ENCODE peak calls at places on chromosomes 5 and 9, in six cellular contexts. J, K, S, F, T and Z are unnamed samples.
A peak's percentile ranks its signal among the peaks of the same experiment; 100 is the strongest.

GRCh38 chr5:448061-448765 is 5.2 kb downstream of the EXOC3 start:
- DNase-seq in J (no peak), K (peak; percentile 12), S (no peak), F (no peak), T (no peak), Z (no peak)

GRCh38 chr9:120742951-120743416 is 28.7 kb upstream of the MEGF9 start:
- DNase-seq in J (peak; percentile 29), K (no peak), S (peak; percentile 70), F (peak; percentile 74), T (no peak), Z (no peak)

GRCh38 chr9:83959061-83959460 is 21.0 kb downstream of the HNRNPK start:
- DNase-seq in J (no peak), K (no peak), S (peak; percentile 69), F (no peak), T (no peak), Z (no peak)

GRCh38 chr5:150469718-150470470 is 20.4 kb upstream of the RPS14 start:
- DNase-seq in J (no peak), K (no peak), S (no peak), F (no peak), T (no peak), Z (no peak)

GRCh38 chr5:176365663-176366574 is 632 bp downstream of the ARL10 start:
- DNase-seq in J (no peak), K (peak; percentile 67), S (no peak), F (no peak), T (no peak), Z (no peak)

GRCh38 chr9:127057970-127058644 is 64.3 kb downstream of the ANGPTL2 start:
- DNase-seq in J (no peak), K (no peak), S (no peak), F (no peak), T (no peak), Z (no peak)

GRCh38 chr9:108021311-108021710 is 531.7 kb upstream of the KLF4 start:
- DNase-seq in J (no peak), K (no peak), S (no peak), F (no peak), T (no peak), Z (no peak)

GRCh38 chr5:97735209-97735608 is 552.2 kb upstream of the RIOK2 start:
- DNase-seq in J (no peak), K (no peak), S (no peak), F (no peak), T (no peak), Z (no peak)

GRCh38 chr5:172133359-172134029 is 54.5 kb downstream of the STK10 start:
- DNase-seq in J (no peak), K (no peak), S (no peak), F (no peak), T (no peak), Z (no peak)

GRCh38 chr9:97848582-97849237 is 4.3 kb upstream of the FOXE1 start:
- DNase-seq in J (no peak), K (no peak), S (no peak), F (no peak), T (no peak), Z (no peak)

GRCh38 chr9:136886610-136887597 is 588 bp downstream of the TRAF2 start:
- DNase-seq in J (no peak), K (peak; percentile 70), S (no peak), F (peak; percentile 55), T (no peak), Z (peak; percentile 70)

GRCh38 chr9:129458155-129458661 is 162.7 kb downstream of the C9orf50 start:
- DNase-seq in J (no peak), K (no peak), S (peak; percentile 51), F (no peak), T (peak; percentile 24), Z (no peak)

GRCh38 chr5:141485305-141486055 is 650 bp downstream of the PCDHGC4 start:
- DNase-seq in J (no peak), K (no peak), S (no peak), F (no peak), T (no peak), Z (no peak)

GRCh38 chr5:83377131-83377865 is 94.2 kb upstream of the VCAN start:
- DNase-seq in J (no peak), K (no peak), S (no peak), F (no peak), T (no peak), Z (no peak)

GRCh38 chr9:110947645-110948044 is 90.6 kb downstream of the LPAR1 start:
- DNase-seq in J (no peak), K (no peak), S (no peak), F (no peak), T (no peak), Z (no peak)

GRCh38 chr5:127892467-127893207 is 189.4 kb downstream of the CCDC192 start:
- DNase-seq in J (peak; percentile 59), K (no peak), S (peak; percentile 29), F (no peak), T (no peak), Z (no peak)

GRCh38 chr9:19924090-19924489 is 135.3 kb upstream of the SLC24A2 start:
- DNase-seq in J (no peak), K (no peak), S (no peak), F (no peak), T (no peak), Z (no peak)

GRCh38 chr5:146952168-146952567 is 73.6 kb upstream of the PPP2R2B start:
- DNase-seq in J (no peak), K (no peak), S (no peak), F (no peak), T (no peak), Z (no peak)

GRCh38 chr9:129773262-129774048 is 20.6 kb upstream of the PTGES start:
- DNase-seq in J (no peak), K (no peak), S (peak; percentile 69), F (no peak), T (no peak), Z (no peak)

GRCh38 chr5:141845371-141845821 is 32.8 kb downstream of the PCDH1 start:
- DNase-seq in J (no peak), K (peak; percentile 63), S (no peak), F (peak; percentile 68), T (no peak), Z (no peak)

GRCh38 chr9:34590376-34591090 is 1.0 kb upstream of the CNTFR start:
- DNase-seq in J (no peak), K (no peak), S (no peak), F (no peak), T (no peak), Z (no peak)

GRCh38 chr9:87498816-87499454 is 1.3 kb downstream of the DAPK1 start:
- DNase-seq in J (no peak), K (no peak), S (no peak), F (peak; percentile 23), T (no peak), Z (no peak)

GRCh38 chr5:156473271-156473935 is 146.4 kb downstream of the SGCD start:
- DNase-seq in J (no peak), K (no peak), S (no peak), F (no peak), T (no peak), Z (no peak)

GRCh38 chr5:131355972-131356528 is 92.2 kb downstream of the CDC42SE2 start:
- DNase-seq in J (no peak), K (no peak), S (no peak), F (no peak), T (no peak), Z (no peak)

GRCh38 chr5:131361677-131362315 is 97.9 kb downstream of the CDC42SE2 start:
- DNase-seq in J (no peak), K (no peak), S (no peak), F (no peak), T (no peak), Z (no peak)

GRCh38 chr5:131356619-131357018 is 92.8 kb downstream of the CDC42SE2 start:
- DNase-seq in J (no peak), K (no peak), S (no peak), F (no peak), T (no peak), Z (no peak)

GRCh38 chr5:131353991-131354390 is 90.1 kb downstream of the CDC42SE2 start:
- DNase-seq in J (no peak), K (no peak), S (no peak), F (no peak), T (no peak), Z (no peak)

DNA sequence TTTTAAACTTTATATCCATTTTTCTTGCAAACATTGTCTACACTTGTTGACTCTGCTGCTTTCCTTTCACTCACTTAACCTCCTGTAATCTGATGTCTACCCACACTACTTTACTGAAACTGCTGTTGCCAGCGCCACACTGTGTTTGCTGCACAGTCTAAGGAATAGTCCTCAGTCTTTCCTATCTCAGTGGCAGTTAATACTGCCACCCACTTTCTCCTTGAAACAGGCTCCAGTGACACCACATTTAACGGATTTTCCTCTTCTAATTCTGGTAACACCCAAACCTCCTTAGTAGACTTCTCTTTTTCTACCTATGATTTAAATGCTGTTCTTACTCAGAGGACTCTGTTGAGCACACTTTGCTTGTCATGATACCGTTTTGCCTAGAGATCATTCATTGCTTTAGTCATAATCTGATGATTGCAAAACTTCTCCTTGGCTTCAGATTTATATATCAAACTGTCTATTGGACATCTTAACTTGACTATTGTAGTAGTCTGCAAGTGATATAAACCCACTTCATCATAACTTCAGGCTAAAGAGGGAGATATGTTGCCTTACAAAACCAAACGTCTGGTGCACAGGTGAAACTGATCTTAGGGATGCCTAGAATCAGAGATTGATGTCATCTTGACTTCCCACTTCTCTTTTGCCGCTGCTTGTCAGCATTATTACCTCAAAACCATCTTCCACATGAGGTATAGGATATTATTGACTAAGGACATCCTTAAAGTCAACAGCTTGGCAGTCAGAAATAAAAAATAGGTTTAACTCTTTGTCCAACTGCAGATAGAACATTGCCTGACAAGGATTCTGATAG is 94.1 kb downstream of the CDC42SE2 start:
- DNase-seq in J (no peak), K (no peak), S (no peak), F (no peak), T (no peak), Z (no peak)
- TF ChIP-seq MAX in J (no peak), K (no peak), S (no peak), F (no peak), T (no peak), Z (no peak)

GRCh38 chr5:35393901-35394300 is 163.6 kb upstream of the PRLR start:
- DNase-seq in J (no peak), K (no peak), S (no peak), F (no peak), T (peak; percentile 20), Z (no peak)
- TF ChIP-seq SP1 in J (no peak), K (no peak), S (no peak), F (no peak), T (no peak), Z (no peak)

DNA sequence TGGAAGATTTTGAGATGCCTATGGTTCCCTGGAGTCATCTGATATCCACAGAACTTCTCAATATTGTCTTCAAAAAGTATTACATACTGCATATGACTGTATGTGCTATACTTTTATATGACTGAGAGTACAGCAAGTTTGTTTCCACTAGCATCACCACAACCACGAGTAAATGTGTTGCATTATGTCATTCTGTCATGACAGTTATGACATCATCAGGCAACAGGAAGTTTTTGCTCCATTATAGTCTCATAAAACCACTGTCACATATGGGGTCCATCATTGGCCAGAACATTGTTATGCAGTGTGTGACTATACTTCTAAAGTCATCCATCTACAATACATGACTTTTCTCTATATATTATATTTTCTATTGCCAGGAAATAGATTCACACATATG is 831.7 kb downstream of the SEMA5A start:
- DNase-seq in J (no peak), K (no peak), S (no peak), F (no peak), T (no peak), Z (no peak)
- TF ChIP-seq MAX in J (no peak), K (no peak), S (no peak), F (no peak), T (no peak), Z (no peak)

DNA sequence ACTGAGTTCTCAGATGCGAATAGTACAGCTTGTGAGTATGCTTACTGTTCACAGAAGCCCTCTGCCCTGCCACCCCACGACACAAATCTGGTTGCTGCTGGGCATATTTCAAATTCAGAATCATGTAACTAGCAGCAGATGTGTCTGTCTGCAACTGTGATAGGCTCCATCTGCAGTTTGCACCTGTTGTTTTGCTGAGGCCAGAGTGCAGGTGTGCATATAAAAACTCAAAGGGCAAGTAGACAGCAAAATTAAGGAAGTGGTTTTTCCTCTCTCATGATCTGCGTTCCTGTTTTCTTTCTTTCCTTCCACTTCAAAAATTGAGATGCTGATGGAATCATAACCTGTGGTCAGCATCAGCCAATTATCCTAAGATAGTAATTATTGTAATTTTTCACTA is 1000.5 kb downstream of the PTPRD start:
- DNase-seq in J (no peak), K (no peak), S (no peak), F (no peak), T (peak; percentile 3), Z (no peak)
- TF ChIP-seq SP1 in J (no peak), K (no peak), S (no peak), F (no peak), T (no peak), Z (no peak)